ENCODE peak calls at places on chromosomes 6 and 20, in nine cellular contexts. S, N, R, B, D, G, V, L and T are unnamed samples.

GRCh38 chr6:33280539-33280938 is 3.6 kb downstream of the B3GALT4 start:
- DNase-seq in G (no peak), R (no peak), S (no peak), B (no peak), L (no peak), V (no peak), N (no peak), D (no peak), T (peak)

GRCh38 chr6:46419576-46420002 is 71.7 kb downstream of the RCAN2 start:
- DNase-seq in S (peak), N (peak), V (peak), G (peak), D (no peak), L (peak), B (peak), R (peak), T (no peak)

GRCh38 chr6:13334953-13335352 is 6.6 kb upstream of the TBC1D7 start:
- DNase-seq in B (no peak), D (no peak), V (no peak), G (no peak), S (no peak), N (no peak), R (no peak), L (no peak), T (no peak)

GRCh38 chr6:252775-253526 is 39.3 kb upstream of the DUSP22 start:
- DNase-seq in B (no peak), N (no peak), D (no peak), V (no peak), R (no peak), L (no peak), S (no peak), G (no peak), T (no peak)

GRCh38 chr6:71619836-71620235 is 266.5 kb upstream of the RIMS1 start:
- DNase-seq in N (no peak), D (no peak), R (no peak), B (no peak), S (no peak), V (no peak), G (no peak), L (no peak), T (no peak)

GRCh38 chr20:51958636-51959542 is 156.6 kb upstream of the SALL4 start:
- DNase-seq in V (no peak), L (no peak), D (no peak), G (no peak), R (no peak), S (no peak), N (peak), B (no peak), T (no peak)

GRCh38 chr6:166553563-166554271 is 32.8 kb downstream of the RAMACL start:
- DNase-seq in S (no peak), B (no peak), V (no peak), N (peak), D (no peak), G (no peak), R (no peak), L (no peak), T (no peak)

GRCh38 chr6:143197377-143197776 is 136.7 kb downstream of the AIG1 start:
- DNase-seq in B (no peak), R (no peak), N (no peak), D (no peak), L (no peak), V (no peak), G (no peak), S (no peak), T (no peak)

GRCh38 chr6:37491830-37492208 is 7.9 kb downstream of the CCDC167 start:
- DNase-seq in G (no peak), D (no peak), V (no peak), S (peak), B (peak), N (no peak), R (no peak), L (no peak), T (no peak)

GRCh38 chr6:37492236-37493046 is 7.3 kb downstream of the CCDC167 start:
- DNase-seq in G (no peak), V (no peak), N (no peak), D (no peak), B (no peak), R (no peak), S (no peak), L (no peak), T (no peak)

GRCh38 chr6:37491161-37491829 is 8.4 kb downstream of the CCDC167 start:
- DNase-seq in V (no peak), R (no peak), B (peak), S (peak), N (no peak), D (no peak), L (no peak), G (peak), T (no peak)

GRCh38 chr6:37495199-37495913 is 4.3 kb downstream of the CCDC167 start:
- DNase-seq in B (no peak), G (no peak), S (no peak), L (no peak), R (no peak), N (no peak), V (no peak), D (no peak), T (no peak)

GRCh38 chr6:37493047-37493995 is 6.4 kb downstream of the CCDC167 start:
- DNase-seq in N (no peak), R (no peak), G (peak), L (no peak), D (no peak), S (no peak), V (no peak), B (no peak), T (no peak)
- H3K27ac ChIP-seq in N (no peak), R (no peak), G (no peak), L (no peak), D (no peak), S (no peak), V (no peak), B (no peak), T (no peak)

GRCh38 chr20:62897666-62898065 is 28.6 kb downstream of the DIDO1 start:
- DNase-seq in L (no peak), B (no peak), D (no peak), N (no peak), R (no peak), S (no peak), V (no peak), G (no peak), T (peak)
- TF ChIP-seq POLR2A in L (no peak), B (no peak), D (no peak), N (no peak), R (no peak), S (no peak), V (no peak), G (no peak), T (no peak)

DNA sequence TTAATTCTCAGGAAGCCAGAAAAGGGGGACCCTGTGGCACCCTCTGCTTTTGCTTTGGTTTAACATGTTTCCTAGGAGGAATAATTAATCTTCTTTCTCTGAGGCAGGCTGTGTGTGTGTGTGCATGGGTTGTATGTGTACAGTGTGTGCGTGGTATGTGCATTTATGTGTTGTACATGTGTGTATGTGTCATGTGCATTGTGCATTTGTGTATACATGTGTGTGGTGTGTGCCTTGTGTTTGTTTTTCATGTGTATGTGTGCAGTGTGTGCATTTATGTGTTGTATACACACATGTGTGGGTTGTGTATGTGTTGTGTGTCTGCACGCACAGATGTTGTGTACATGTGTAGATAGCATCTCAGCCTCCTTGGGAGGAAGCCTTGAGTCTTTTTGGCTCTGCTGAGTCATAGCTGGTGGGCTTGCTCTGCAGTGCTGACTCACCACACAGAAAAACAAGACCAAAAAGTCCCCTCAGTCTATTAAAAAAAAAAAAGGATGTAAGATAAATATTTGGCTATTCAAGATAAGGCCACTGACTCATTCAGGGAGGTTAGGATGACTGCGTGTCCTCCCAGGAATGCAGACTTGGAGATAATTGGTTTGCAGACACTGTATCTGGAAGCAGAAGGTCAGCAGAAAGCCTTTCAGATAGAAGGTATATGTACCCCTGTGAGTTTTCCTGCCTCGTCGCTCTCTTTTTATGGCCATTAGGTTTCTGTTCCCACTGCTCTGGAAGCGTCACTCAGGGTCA is 58.6 kb downstream of the SYNJ2 start:
- DNase-seq in G (no peak), L (peak), N (peak), S (no peak), D (no peak), R (no peak), B (no peak), V (peak), T (no peak)
- H3K4me3 ChIP-seq in G (no peak), L (peak), N (peak), S (no peak), D (no peak), R (no peak), B (no peak), V (peak), T (no peak)

GRCh38 chr6:14382381-14383236 is 265.0 kb downstream of the CD83 start:
- DNase-seq in N (no peak), L (no peak), V (no peak), D (no peak), R (no peak), B (no peak), S (no peak), G (no peak), T (no peak)
- H3K27ac ChIP-seq in N (no peak), L (no peak), V (no peak), D (no peak), R (no peak), B (no peak), S (no peak), G (no peak), T (no peak)

GRCh38 chr6:31733734-31734133 is 2.6 kb downstream of the CLIC1 start:
- DNase-seq in S (no peak), G (no peak), L (no peak), B (no peak), V (no peak), R (no peak), D (no peak), N (no peak), T (peak)
- TF ChIP-seq POLR2A in S (no peak), G (no peak), L (no peak), B (no peak), V (no peak), R (no peak), D (no peak), N (no peak), T (no peak)